ENCODE peak calls at places on chromosomes 1 and 21, in eight cellular contexts. I is HL-60, O is Panc1, S is HepG2, J is GM23338, D is HCT116, B is K562, R is A549. P is an unnamed sample.

GRCh38 chr1:179743679-179744400 is 749 bp downstream of the FAM163A start:
- DNase-seq in I (peak), O (no peak), S (no peak), J (peak), D (no peak), B (no peak), R (no peak), P (peak)

GRCh38 chr1:89938171-89939055 is 56.5 kb upstream of the ZNF326 start:
- DNase-seq in I (no peak), O (no peak), S (peak), J (no peak), D (no peak), B (peak), R (no peak), P (no peak)

GRCh38 chr21:29586696-29587095 is 288.0 kb downstream of the BACH1 start:
- DNase-seq in I (no peak), O (no peak), S (no peak), J (no peak), D (no peak), B (no peak), R (no peak), P (no peak)

GRCh38 chr1:77057994-77058585 is 161.1 kb downstream of the PIGK start:
- DNase-seq in I (no peak), O (no peak), S (no peak), J (peak), D (no peak), B (no peak), R (no peak), P (no peak)

GRCh38 chr1:32538887-32539583 is at the start of gene ZBTB8A:
- DNase-seq in I (no peak), O (peak), S (peak), J (peak), D (peak), B (no peak), R (peak), P (peak)

GRCh38 chr1:91582431-91582921 is 81.8 kb downstream of the CDC7 start:
- DNase-seq in I (no peak), O (no peak), S (no peak), J (no peak), D (no peak), B (peak), R (peak), P (no peak)

GRCh38 chr1:108570128-108570527 is 10.2 kb downstream of the EEIG2 start:
- DNase-seq in I (no peak), O (no peak), S (peak), J (peak), D (peak), B (peak), R (peak), P (peak)

GRCh38 chr1:91916046-91916445 is 30.1 kb upstream of the TGFBR3 start:
- DNase-seq in I (no peak), O (no peak), S (no peak), J (no peak), D (no peak), B (no peak), R (no peak), P (no peak)

GRCh38 chr1:99005142-99005491 is 456 bp upstream of the PLPPR5 start:
- DNase-seq in I (no peak), O (no peak), S (no peak), J (peak), D (no peak), B (no peak), R (no peak), P (no peak)

GRCh38 chr1:14996133-14997050 is 157.2 kb upstream of the TMEM51 start:
- DNase-seq in I (no peak), O (no peak), S (peak), J (no peak), D (peak), B (peak), R (peak), P (peak)

GRCh38 chr1:180343931-180344406 is 113.9 kb downstream of the LHX4 start:
- DNase-seq in I (peak), O (no peak), S (no peak), J (no peak), D (no peak), B (no peak), R (no peak), P (peak)

GRCh38 chr1:230858918-230859819 is 9.2 kb downstream of the C1orf198 start:
- DNase-seq in I (no peak), O (no peak), S (no peak), J (no peak), D (no peak), B (no peak), R (no peak), P (no peak)

GRCh38 chr1:178713270-178713669 is 11.8 kb upstream of the RALGPS2 start:
- DNase-seq in I (no peak), O (no peak), S (no peak), J (no peak), D (no peak), B (no peak), R (no peak), P (no peak)

GRCh38 chr1:193486671-193487229 is 300.3 kb upstream of the B3GALT2 start:
- DNase-seq in I (no peak), O (no peak), S (no peak), J (no peak), D (no peak), B (no peak), R (no peak), P (no peak)

GRCh38 chr1:158471920-158472319 is at the start of gene OR10R2:
- DNase-seq in I (no peak), O (no peak), S (no peak), J (no peak), D (no peak), B (no peak), R (no peak), P (no peak)

GRCh38 chr21:29017639-29018237 is 1.4 kb downstream of the RWDD2B start:
- DNase-seq in I (peak), O (no peak), S (no peak), J (no peak), D (no peak), B (peak), R (no peak), P (no peak)

GRCh38 chr21:45204395-45204794 is 83.3 kb downstream of the POFUT2 start:
- DNase-seq in I (no peak), O (no peak), S (no peak), J (no peak), D (no peak), B (no peak), R (no peak), P (no peak)

GRCh38 chr1:33295023-33295422 is 25.9 kb downstream of the A3GALT2 start:
- DNase-seq in I (no peak), O (no peak), S (no peak), J (peak), D (no peak), B (no peak), R (no peak), P (no peak)

GRCh38 chr1:149848340-149848771 is 51.0 kb upstream of the BOLA1 start:
- DNase-seq in I (no peak), O (no peak), S (peak), J (peak), D (no peak), B (no peak), R (no peak), P (no peak)

GRCh38 chr1:84913025-84913892 is 20.3 kb upstream of the LPAR3 start:
- DNase-seq in I (peak), O (no peak), S (no peak), J (no peak), D (no peak), B (no peak), R (no peak), P (no peak)

GRCh38 chr1:77652970-77653516 is 29.4 kb downstream of the ZZZ3 start:
- DNase-seq in I (no peak), O (no peak), S (no peak), J (no peak), D (no peak), B (no peak), R (no peak), P (no peak)

GRCh38 chr1:61639218-61639617 is 85.7 kb downstream of the TM2D1 start:
- DNase-seq in I (no peak), O (no peak), S (no peak), J (no peak), D (no peak), B (no peak), R (no peak), P (no peak)

GRCh38 chr1:192544983-192545393 is 30.6 kb upstream of the RGS1 start:
- DNase-seq in I (no peak), O (no peak), S (no peak), J (peak), D (no peak), B (no peak), R (peak), P (no peak)

GRCh38 chr1:243473281-243474210 is 217.7 kb downstream of the SDCCAG8 start:
- DNase-seq in I (no peak), O (no peak), S (no peak), J (no peak), D (no peak), B (no peak), R (no peak), P (no peak)

GRCh38 chr1:56435434-56436337 is 143.7 kb downstream of the PLPP3 start:
- DNase-seq in I (no peak), O (no peak), S (peak), J (peak), D (no peak), B (no peak), R (no peak), P (no peak)

GRCh38 chr1:1861339-1861730 is 29.6 kb downstream of the GNB1 start:
- DNase-seq in I (no peak), O (no peak), S (no peak), J (no peak), D (no peak), B (no peak), R (no peak), P (no peak)

GRCh38 chr1:50378757-50379156 is 44.5 kb downstream of the DMRTA2 start:
- DNase-seq in I (no peak), O (no peak), S (no peak), J (no peak), D (no peak), B (no peak), R (no peak), P (no peak)

GRCh38 chr1:219294251-219294650 is 120.6 kb downstream of the LYPLAL1 start:
- DNase-seq in I (no peak), O (no peak), S (no peak), J (no peak), D (no peak), B (no peak), R (no peak), P (no peak)

GRCh38 chr21:39144191-39144590 is 39.1 kb downstream of the PSMG1 start:
- DNase-seq in I (no peak), O (no peak), S (no peak), J (no peak), D (no peak), B (peak), R (no peak), P (no peak)

GRCh38 chr1:39220900-39221870 is 16.7 kb downstream of the MACF1 start:
- DNase-seq in I (no peak), O (no peak), S (peak), J (peak), D (no peak), B (no peak), R (no peak), P (no peak)

GRCh38 chr1:204288061-204288588 is 71.6 kb downstream of the PLEKHA6 start:
- DNase-seq in I (peak), O (no peak), S (peak), J (peak), D (peak), B (peak), R (peak), P (peak)

GRCh38 chr1:212070720-212071302 is 35.3 kb downstream of the DTL start:
- DNase-seq in I (no peak), O (no peak), S (peak), J (peak), D (peak), B (peak), R (peak), P (peak)

GRCh38 chr1:59752556-59753412 is 62.0 kb upstream of the HOOK1 start:
- DNase-seq in I (no peak), O (no peak), S (no peak), J (no peak), D (no peak), B (no peak), R (no peak), P (no peak)

DNA sequence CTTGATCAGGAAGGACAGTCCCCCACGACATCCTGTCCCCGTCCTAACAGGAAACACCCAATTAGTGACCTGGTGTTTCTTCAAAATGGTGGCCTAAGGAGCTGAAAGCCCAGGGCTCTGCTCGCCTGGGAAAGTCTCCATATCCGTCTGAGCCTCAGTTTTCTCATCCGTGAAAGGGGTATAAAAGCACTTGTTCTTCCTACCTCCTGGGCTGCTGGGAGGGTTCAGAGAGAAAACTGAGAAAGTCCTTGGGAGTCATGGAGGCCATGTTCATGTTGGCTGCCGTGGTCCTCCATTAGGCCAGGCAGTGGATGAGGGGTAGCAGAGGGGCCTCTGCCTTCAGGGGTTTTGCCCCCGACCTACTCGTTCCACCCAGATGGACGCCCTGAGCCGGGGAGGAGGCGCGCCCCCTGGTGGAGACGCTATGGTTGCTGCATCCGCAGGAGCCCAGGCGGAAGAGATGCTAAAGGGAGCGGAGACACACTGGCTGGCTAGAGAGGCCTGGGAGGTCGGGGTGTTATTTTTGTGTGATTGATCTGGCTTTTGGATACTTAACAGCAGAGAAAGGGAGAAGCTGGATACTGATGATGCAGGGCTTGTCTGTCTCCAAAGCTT is 113.5 kb downstream of the PRDM2 start:
- DNase-seq in I (no peak), O (no peak), S (no peak), J (peak), D (no peak), B (peak), R (no peak), P (peak)
- TF ChIP-seq REST in I (no peak), O (no peak), S (no peak), J (no peak), D (no peak), B (no peak), R (no peak), P (no peak)

GRCh38 chr1:201366696-201367095 is 10.8 kb downstream of the TNNT2 start:
- DNase-seq in I (no peak), O (no peak), S (no peak), J (no peak), D (no peak), B (no peak), R (no peak), P (no peak)

GRCh38 chr1:201363455-201363854 is 14.0 kb downstream of the TNNT2 start:
- DNase-seq in I (no peak), O (no peak), S (no peak), J (no peak), D (no peak), B (no peak), R (no peak), P (no peak)

GRCh38 chr1:201365251-201365650 is 12.2 kb downstream of the TNNT2 start:
- DNase-seq in I (no peak), O (no peak), S (no peak), J (no peak), D (no peak), B (no peak), R (no peak), P (no peak)

GRCh38 chr1:201362906-201363305 is 14.6 kb downstream of the TNNT2 start:
- DNase-seq in I (no peak), O (no peak), S (no peak), J (no peak), D (no peak), B (no peak), R (no peak), P (no peak)

GRCh38 chr1:201364808-201365105 is 12.7 kb downstream of the TNNT2 start:
- DNase-seq in I (no peak), O (no peak), S (no peak), J (no peak), D (no peak), B (no peak), R (no peak), P (no peak)
- TF ChIP-seq REST in I (no peak), O (no peak), S (no peak), J (no peak), D (no peak), B (no peak), R (no peak), P (no peak)

GRCh38 chr1:181998858-181999257 is 62.7 kb downstream of the ZNF648 start:
- DNase-seq in I (no peak), O (no peak), S (no peak), J (no peak), D (no peak), B (no peak), R (no peak), P (no peak)

GRCh38 chr1:182003025-182003725 is 58.3 kb downstream of the ZNF648 start:
- DNase-seq in I (no peak), O (no peak), S (no peak), J (no peak), D (no peak), B (no peak), R (no peak), P (peak)

GRCh38 chr1:182002570-182002969 is 58.9 kb downstream of the ZNF648 start:
- DNase-seq in I (no peak), O (no peak), S (no peak), J (no peak), D (no peak), B (no peak), R (no peak), P (peak)

GRCh38 chr1:182004601-182005000 is 56.9 kb downstream of the ZNF648 start:
- DNase-seq in I (no peak), O (no peak), S (no peak), J (no peak), D (no peak), B (no peak), R (no peak), P (no peak)

GRCh38 chr1:182003953-182004586 is 57.4 kb downstream of the ZNF648 start:
- DNase-seq in I (no peak), O (no peak), S (no peak), J (peak), D (no peak), B (no peak), R (no peak), P (peak)
- TF ChIP-seq REST in I (no peak), O (no peak), S (no peak), J (no peak), D (no peak), B (no peak), R (no peak), P (no peak)

GRCh38 chr21:46436586-46436985 is 22.1 kb upstream of the DIP2A start:
- DNase-seq in I (no peak), O (no peak), S (no peak), J (no peak), D (no peak), B (no peak), R (no peak), P (no peak)

GRCh38 chr21:46439906-46440305 is 18.8 kb upstream of the DIP2A start:
- DNase-seq in I (no peak), O (no peak), S (no peak), J (no peak), D (no peak), B (no peak), R (no peak), P (no peak)

GRCh38 chr21:46437096-46437498 is 21.6 kb upstream of the DIP2A start:
- DNase-seq in I (no peak), O (no peak), S (no peak), J (no peak), D (no peak), B (no peak), R (no peak), P (no peak)

GRCh38 chr21:46437511-46437910 is 21.2 kb upstream of the DIP2A start:
- DNase-seq in I (no peak), O (no peak), S (no peak), J (no peak), D (no peak), B (no peak), R (no peak), P (no peak)

DNA sequence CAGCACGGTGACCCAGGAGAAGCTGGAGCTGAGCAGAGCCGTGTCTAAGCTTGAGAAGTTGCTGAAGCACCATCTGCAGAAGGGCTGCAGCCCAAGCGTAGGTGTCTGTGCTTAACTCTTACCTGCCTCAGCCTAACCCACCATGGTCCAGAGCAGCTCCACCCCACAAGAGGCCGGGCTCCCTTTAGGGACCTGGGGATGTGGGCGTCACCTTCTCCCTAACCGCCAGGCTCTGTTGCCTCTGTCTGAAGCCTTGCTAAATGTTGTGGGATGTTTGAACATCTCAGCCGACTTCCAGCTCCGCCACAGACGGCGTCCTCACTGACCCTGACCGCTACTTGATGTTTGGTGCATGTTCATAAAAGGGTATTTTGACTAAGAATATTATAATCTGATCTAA is 20.4 kb upstream of the DIP2A start:
- DNase-seq in I (no peak), O (no peak), S (no peak), J (no peak), D (no peak), B (no peak), R (no peak), P (no peak)
- TF ChIP-seq REST in I (no peak), O (no peak), S (no peak), J (no peak), D (no peak), B (no peak), R (no peak), P (no peak)

DNA sequence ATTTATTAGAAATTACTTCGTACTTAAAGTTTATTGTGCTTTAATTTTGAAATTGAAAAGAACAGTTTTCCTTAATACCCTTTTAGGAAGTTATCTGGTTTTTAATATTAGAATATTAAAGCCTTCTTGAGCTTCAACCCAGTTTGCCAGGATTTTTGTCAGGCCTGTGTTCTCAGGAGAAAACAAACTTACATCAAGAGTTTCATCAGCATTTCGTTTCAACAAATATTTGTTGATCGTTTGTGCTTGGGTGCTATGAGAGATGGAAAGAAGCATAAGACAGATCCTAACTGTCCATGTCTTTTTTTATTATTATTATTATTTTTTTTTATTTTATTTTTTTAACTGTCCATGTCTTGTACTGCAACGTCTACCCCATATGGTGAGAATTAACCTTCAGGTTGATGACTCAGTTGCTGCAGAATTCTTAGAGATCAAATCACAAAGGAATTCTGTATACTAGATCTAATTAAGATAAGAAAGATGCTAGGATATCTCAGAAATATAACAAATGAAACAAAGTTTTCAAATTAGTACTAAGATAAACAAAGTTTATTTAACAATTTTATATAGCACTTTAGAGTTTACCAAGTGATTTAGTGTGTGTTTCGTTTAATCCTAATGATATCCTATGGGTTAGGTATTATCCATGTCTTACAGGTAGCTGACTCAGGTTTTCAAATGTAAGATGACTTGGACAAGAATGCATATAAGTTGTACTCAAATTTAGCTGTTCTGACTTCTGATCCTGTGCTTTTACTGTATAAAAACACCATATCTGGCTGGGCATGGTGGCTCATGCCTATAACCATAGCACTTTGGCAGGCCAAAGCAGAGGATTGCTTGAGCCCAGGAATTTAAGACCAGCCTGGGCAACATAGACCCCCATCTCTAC is 14.3 kb downstream of the FBXO28 start:
- DNase-seq in I (no peak), O (no peak), S (no peak), J (no peak), D (no peak), B (no peak), R (no peak), P (no peak)
- TF ChIP-seq REST in I (no peak), O (no peak), S (no peak), J (no peak), D (no peak), B (no peak), R (no peak), P (no peak)

DNA sequence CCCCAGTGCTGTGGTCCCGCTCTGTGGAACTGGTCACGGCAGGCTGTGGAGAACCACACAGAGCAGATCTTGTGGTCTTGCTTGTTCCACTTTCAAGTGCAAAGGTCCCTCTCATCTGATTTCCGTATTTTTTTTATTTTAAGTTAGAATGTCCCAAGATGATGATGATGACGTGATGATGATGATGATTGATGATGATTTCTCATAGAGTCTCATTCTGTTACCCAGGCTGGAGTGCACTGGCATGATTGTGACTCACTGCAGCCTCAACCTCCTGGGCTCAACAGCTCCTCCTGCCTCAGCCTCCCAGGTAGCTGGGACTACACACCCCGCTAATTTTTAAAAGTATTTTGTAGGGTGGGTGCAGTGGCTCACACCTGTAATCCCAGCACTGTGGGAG is 12.2 kb downstream of the EVA1C start:
- DNase-seq in I (no peak), O (no peak), S (no peak), J (no peak), D (no peak), B (no peak), R (no peak), P (no peak)
- TF ChIP-seq REST in I (no peak), O (no peak), S (no peak), J (no peak), D (no peak), B (no peak), R (no peak), P (no peak)